ENCODE peak calls at places on chromosomes 1 and 21, in ten cellular contexts. One of them, this sample, is unnamed.

GRCh38 chr1:112849967-112850641 is 105.9 kb downstream of the SLC16A1 start:
- DNase-seq in GM04504: no peak
- DNase-seq in left cardiac atrium: no peak
- DNase-seq in IMR-90: no peak
- DNase-seq in HEK293T: no peak
- DNase-seq in endothelial cell: no peak
- DNase-seq in astrocyte of the spinal cord: no peak
- DNase-seq in mucosa of descending colon: no peak
- DNase-seq in AG08396: no peak
- DNase-seq in Right ventricle myocardium superior: no peak
- DNase-seq in this sample: no peak

GRCh38 chr1:246959944-246960693 is 28.4 kb upstream of the AHCTF1 start:
- DNase-seq in GM04504: no peak
- DNase-seq in Right ventricle myocardium superior: no peak
- DNase-seq in astrocyte of the spinal cord: no peak
- DNase-seq in endothelial cell: no peak
- DNase-seq in IMR-90: no peak
- DNase-seq in AG08396: no peak
- DNase-seq in HEK293T: no peak
- DNase-seq in mucosa of descending colon: no peak
- DNase-seq in left cardiac atrium: no peak
- DNase-seq in this sample: peak

GRCh38 chr1:196114193-196114592 is 494.0 kb downstream of the KCNT2 start:
- DNase-seq in mucosa of descending colon: no peak
- DNase-seq in left cardiac atrium: no peak
- DNase-seq in Right ventricle myocardium superior: no peak
- DNase-seq in AG08396: peak
- DNase-seq in GM04504: no peak
- DNase-seq in astrocyte of the spinal cord: no peak
- DNase-seq in IMR-90: peak
- DNase-seq in HEK293T: no peak
- DNase-seq in endothelial cell: no peak
- DNase-seq in this sample: no peak

GRCh38 chr1:212212343-212212742 is 72.9 kb upstream of the PPP2R5A start:
- DNase-seq in left cardiac atrium: no peak
- DNase-seq in AG08396: no peak
- DNase-seq in IMR-90: no peak
- DNase-seq in Right ventricle myocardium superior: no peak
- DNase-seq in mucosa of descending colon: no peak
- DNase-seq in endothelial cell: no peak
- DNase-seq in HEK293T: no peak
- DNase-seq in astrocyte of the spinal cord: no peak
- DNase-seq in GM04504: no peak
- DNase-seq in this sample: no peak

GRCh38 chr1:212600071-212600915 is 8.3 kb upstream of the ATF3 start:
- DNase-seq in endothelial cell: no peak
- DNase-seq in Right ventricle myocardium superior: no peak
- DNase-seq in left cardiac atrium: no peak
- DNase-seq in mucosa of descending colon: no peak
- DNase-seq in HEK293T: no peak
- DNase-seq in IMR-90: no peak
- DNase-seq in GM04504: no peak
- DNase-seq in astrocyte of the spinal cord: no peak
- DNase-seq in AG08396: no peak
- DNase-seq in this sample: no peak

GRCh38 chr1:25566730-25567341 is 23.4 kb downstream of the LDLRAP1 start:
- DNase-seq in AG08396: peak
- DNase-seq in GM04504: peak
- DNase-seq in HEK293T: no peak
- DNase-seq in left cardiac atrium: no peak
- DNase-seq in endothelial cell: no peak
- DNase-seq in Right ventricle myocardium superior: peak
- DNase-seq in mucosa of descending colon: no peak
- DNase-seq in astrocyte of the spinal cord: peak
- DNase-seq in IMR-90: peak
- DNase-seq in this sample: peak

GRCh38 chr1:71080178-71080781 is 555 bp downstream of the ZRANB2 start:
- DNase-seq in endothelial cell: no peak
- DNase-seq in Right ventricle myocardium superior: no peak
- DNase-seq in mucosa of descending colon: no peak
- DNase-seq in HEK293T: peak
- DNase-seq in left cardiac atrium: no peak
- DNase-seq in astrocyte of the spinal cord: peak
- DNase-seq in GM04504: no peak
- DNase-seq in AG08396: peak
- DNase-seq in IMR-90: peak
- DNase-seq in this sample: no peak

GRCh38 chr21:44932366-44933181 is 7.3 kb upstream of the SLX9 start:
- DNase-seq in GM04504: no peak
- DNase-seq in astrocyte of the spinal cord: no peak
- DNase-seq in endothelial cell: peak
- DNase-seq in HEK293T: no peak
- DNase-seq in mucosa of descending colon: peak
- DNase-seq in AG08396: peak
- DNase-seq in IMR-90: no peak
- DNase-seq in left cardiac atrium: peak
- DNase-seq in Right ventricle myocardium superior: peak
- DNase-seq in this sample: no peak

GRCh38 chr1:203349757-203350522 is 982 bp downstream of the FMOD start:
- DNase-seq in AG08396: no peak
- DNase-seq in HEK293T: no peak
- DNase-seq in mucosa of descending colon: no peak
- DNase-seq in endothelial cell: no peak
- DNase-seq in Right ventricle myocardium superior: no peak
- DNase-seq in IMR-90: no peak
- DNase-seq in astrocyte of the spinal cord: no peak
- DNase-seq in left cardiac atrium: no peak
- DNase-seq in GM04504: no peak
- DNase-seq in this sample: peak

GRCh38 chr1:46404482-46405203 is 10.5 kb downstream of the FAAH start:
- DNase-seq in IMR-90: no peak
- DNase-seq in Right ventricle myocardium superior: no peak
- DNase-seq in endothelial cell: no peak
- DNase-seq in mucosa of descending colon: no peak
- DNase-seq in left cardiac atrium: no peak
- DNase-seq in AG08396: no peak
- DNase-seq in GM04504: no peak
- DNase-seq in astrocyte of the spinal cord: no peak
- DNase-seq in HEK293T: no peak
- DNase-seq in this sample: no peak

GRCh38 chr1:25711555-25712298 is 88.3 kb upstream of the SELENON start:
- DNase-seq in GM04504: no peak
- DNase-seq in AG08396: peak
- DNase-seq in astrocyte of the spinal cord: peak
- DNase-seq in left cardiac atrium: peak
- DNase-seq in IMR-90: peak
- DNase-seq in Right ventricle myocardium superior: peak
- DNase-seq in endothelial cell: no peak
- DNase-seq in HEK293T: no peak
- DNase-seq in mucosa of descending colon: no peak
- DNase-seq in this sample: peak

This sample was measured in Ammon's horn.